ENCODE peak calls at places on chromosome 3, in ten cellular contexts. One of them, this sample, is unnamed.

GRCh38 chr3:67064105-67064504 is 66.0 kb downstream of the KBTBD8 start:
- DNase-seq in cardiac fibroblast: peak; percentile 5
- DNase-seq in AG10803: no peak
- DNase-seq in glutamatergic neuron: no peak
- DNase-seq in GM23338: no peak
- DNase-seq in omental fat pad: no peak
- DNase-seq in esophagus muscularis mucosa: no peak
- DNase-seq in RWPE2: no peak
- DNase-seq in fibroblast of the aortic adventitia: peak; percentile 40
- DNase-seq in lung: no peak
- DNase-seq in this sample: no peak

GRCh38 chr3:143849854-143850549 is 1.7 kb upstream of the SLC9A9 start:
- DNase-seq in glutamatergic neuron: no peak
- DNase-seq in fibroblast of the aortic adventitia: peak; percentile 95
- DNase-seq in esophagus muscularis mucosa: no peak
- DNase-seq in cardiac fibroblast: peak; percentile 88
- DNase-seq in RWPE2: no peak
- DNase-seq in omental fat pad: no peak
- DNase-seq in AG10803: peak; percentile 91
- DNase-seq in GM23338: no peak
- DNase-seq in lung: no peak
- DNase-seq in this sample: peak; percentile 91

GRCh38 chr3:24837601-24838000 is 343.0 kb upstream of the THRB start:
- DNase-seq in RWPE2: no peak
- DNase-seq in glutamatergic neuron: no peak
- DNase-seq in lung: no peak
- DNase-seq in GM23338: no peak
- DNase-seq in AG10803: no peak
- DNase-seq in omental fat pad: no peak
- DNase-seq in cardiac fibroblast: no peak
- DNase-seq in fibroblast of the aortic adventitia: no peak
- DNase-seq in esophagus muscularis mucosa: no peak
- DNase-seq in this sample: no peak

GRCh38 chr3:193314161-193314560 is 64.4 kb downstream of the ATP13A5 start:
- DNase-seq in GM23338: peak; percentile 12
- DNase-seq in RWPE2: no peak
- DNase-seq in omental fat pad: no peak
- DNase-seq in glutamatergic neuron: no peak
- DNase-seq in esophagus muscularis mucosa: no peak
- DNase-seq in lung: no peak
- DNase-seq in cardiac fibroblast: no peak
- DNase-seq in fibroblast of the aortic adventitia: no peak
- DNase-seq in AG10803: no peak
- DNase-seq in this sample: no peak

GRCh38 chr3:185558395-185558794 is 6.0 kb upstream of the LIPH start:
- DNase-seq in omental fat pad: no peak
- DNase-seq in lung: peak; percentile 70
- DNase-seq in esophagus muscularis mucosa: no peak
- DNase-seq in RWPE2: no peak
- DNase-seq in fibroblast of the aortic adventitia: no peak
- DNase-seq in GM23338: no peak
- DNase-seq in cardiac fibroblast: no peak
- DNase-seq in glutamatergic neuron: no peak
- DNase-seq in AG10803: no peak
- DNase-seq in this sample: no peak

GRCh38 chr3:11150256-11150655 is 4.0 kb upstream of the HRH1 start:
- DNase-seq in lung: no peak
- DNase-seq in omental fat pad: no peak
- DNase-seq in AG10803: no peak
- DNase-seq in fibroblast of the aortic adventitia: peak; percentile 36
- DNase-seq in esophagus muscularis mucosa: no peak
- DNase-seq in glutamatergic neuron: no peak
- DNase-seq in cardiac fibroblast: no peak
- DNase-seq in GM23338: no peak
- DNase-seq in RWPE2: no peak
- DNase-seq in this sample: no peak

GRCh38 chr3:172276103-172276502 is 172.2 kb downstream of the GHSR start:
- DNase-seq in omental fat pad: no peak
- DNase-seq in cardiac fibroblast: no peak
- DNase-seq in AG10803: no peak
- DNase-seq in glutamatergic neuron: no peak
- DNase-seq in esophagus muscularis mucosa: no peak
- DNase-seq in GM23338: no peak
- DNase-seq in lung: no peak
- DNase-seq in RWPE2: no peak
- DNase-seq in fibroblast of the aortic adventitia: no peak
- DNase-seq in this sample: no peak

GRCh38 chr3:145457825-145458552 is 703.0 kb downstream of the PLOD2 start:
- DNase-seq in fibroblast of the aortic adventitia: no peak
- DNase-seq in GM23338: no peak
- DNase-seq in cardiac fibroblast: no peak
- DNase-seq in esophagus muscularis mucosa: no peak
- DNase-seq in glutamatergic neuron: no peak
- DNase-seq in lung: no peak
- DNase-seq in omental fat pad: no peak
- DNase-seq in AG10803: no peak
- DNase-seq in RWPE2: no peak
- DNase-seq in this sample: no peak

GRCh38 chr3:150352931-150353330 is 55.2 kb upstream of the TSC22D2 start:
- DNase-seq in GM23338: no peak
- DNase-seq in fibroblast of the aortic adventitia: no peak
- DNase-seq in RWPE2: no peak
- DNase-seq in glutamatergic neuron: no peak
- DNase-seq in omental fat pad: no peak
- DNase-seq in AG10803: no peak
- DNase-seq in lung: no peak
- DNase-seq in esophagus muscularis mucosa: no peak
- DNase-seq in cardiac fibroblast: no peak
- DNase-seq in this sample: no peak

GRCh38 chr3:150346956-150347863 is 60.9 kb upstream of the TSC22D2 start:
- DNase-seq in GM23338: no peak
- DNase-seq in cardiac fibroblast: no peak
- DNase-seq in fibroblast of the aortic adventitia: peak; percentile 49
- DNase-seq in RWPE2: no peak
- DNase-seq in glutamatergic neuron: no peak
- DNase-seq in lung: no peak
- DNase-seq in AG10803: peak; percentile 73
- DNase-seq in omental fat pad: no peak
- DNase-seq in esophagus muscularis mucosa: no peak
- DNase-seq in this sample: no peak

GRCh38 chr3:150348500-150348899 is 59.6 kb upstream of the TSC22D2 start:
- DNase-seq in AG10803: peak; percentile 94
- DNase-seq in esophagus muscularis mucosa: no peak
- DNase-seq in omental fat pad: no peak
- DNase-seq in lung: no peak
- DNase-seq in cardiac fibroblast: peak; percentile 91
- DNase-seq in glutamatergic neuron: no peak
- DNase-seq in fibroblast of the aortic adventitia: peak; percentile 89
- DNase-seq in GM23338: no peak
- DNase-seq in RWPE2: no peak
- DNase-seq in this sample: peak; percentile 22

GRCh38 chr3:150351398-150351797 is 56.7 kb upstream of the TSC22D2 start:
- DNase-seq in fibroblast of the aortic adventitia: no peak
- DNase-seq in AG10803: no peak
- DNase-seq in lung: no peak
- DNase-seq in RWPE2: no peak
- DNase-seq in cardiac fibroblast: no peak
- DNase-seq in esophagus muscularis mucosa: no peak
- DNase-seq in omental fat pad: no peak
- DNase-seq in GM23338: no peak
- DNase-seq in glutamatergic neuron: no peak
- DNase-seq in this sample: no peak

DNA sequence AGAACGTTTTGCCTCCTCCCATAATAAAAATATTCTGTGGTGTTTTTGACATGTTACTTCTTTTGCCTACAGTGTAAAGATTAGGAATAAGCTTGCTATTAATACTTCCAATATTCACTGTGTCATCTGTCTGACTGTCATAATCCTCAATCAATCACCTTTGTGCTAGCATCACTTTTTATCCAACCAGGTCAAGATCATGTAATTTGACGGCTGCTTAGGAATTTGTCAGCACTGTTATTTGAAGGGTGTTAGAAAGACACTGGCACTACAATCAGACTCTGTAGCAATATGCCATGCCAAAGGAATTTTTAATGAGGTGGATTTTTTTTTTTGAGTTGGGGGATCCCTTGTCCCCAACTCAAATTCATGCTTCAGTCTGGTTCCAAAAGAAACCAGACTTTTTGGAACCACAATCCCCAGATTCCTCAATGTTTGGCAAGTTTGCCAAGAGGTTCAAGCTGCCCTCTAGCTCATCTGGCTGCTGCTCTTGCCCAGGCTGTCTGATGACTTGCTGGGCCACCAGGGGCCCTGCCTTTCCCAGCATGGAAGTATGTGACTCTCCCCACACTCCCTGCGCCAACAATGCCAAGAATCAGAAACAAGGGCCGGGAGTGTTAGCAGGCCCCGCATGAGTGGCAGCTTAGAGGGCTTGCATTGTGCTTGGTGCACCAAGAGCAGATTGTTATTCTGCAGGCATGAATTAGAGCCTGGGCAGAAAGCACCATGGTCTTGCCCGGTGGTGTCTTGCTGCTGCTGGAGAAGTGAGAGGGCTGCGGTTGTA is 58.6 kb upstream of the TSC22D2 start:
- DNase-seq in fibroblast of the aortic adventitia: peak; percentile 23
- DNase-seq in AG10803: peak; percentile 81
- DNase-seq in GM23338: no peak
- DNase-seq in omental fat pad: no peak
- DNase-seq in glutamatergic neuron: no peak
- DNase-seq in lung: peak; percentile 38
- DNase-seq in cardiac fibroblast: peak; percentile 64
- DNase-seq in esophagus muscularis mucosa: no peak
- DNase-seq in RWPE2: no peak
- DNase-seq in this sample: peak; percentile 66
- TF ChIP-seq CTCF in fibroblast of the aortic adventitia: no peak
- TF ChIP-seq CTCF in AG10803: peak; percentile 31
- TF ChIP-seq CTCF in GM23338: peak; percentile 13
- TF ChIP-seq CTCF in omental fat pad: no peak
- TF ChIP-seq CTCF in glutamatergic neuron: no peak
- TF ChIP-seq CTCF in lung: no peak
- TF ChIP-seq CTCF in cardiac fibroblast: no peak
- TF ChIP-seq CTCF in esophagus muscularis mucosa: no peak
- TF ChIP-seq CTCF in RWPE2: no peak
- TF ChIP-seq CTCF in this sample: no peak

DNA sequence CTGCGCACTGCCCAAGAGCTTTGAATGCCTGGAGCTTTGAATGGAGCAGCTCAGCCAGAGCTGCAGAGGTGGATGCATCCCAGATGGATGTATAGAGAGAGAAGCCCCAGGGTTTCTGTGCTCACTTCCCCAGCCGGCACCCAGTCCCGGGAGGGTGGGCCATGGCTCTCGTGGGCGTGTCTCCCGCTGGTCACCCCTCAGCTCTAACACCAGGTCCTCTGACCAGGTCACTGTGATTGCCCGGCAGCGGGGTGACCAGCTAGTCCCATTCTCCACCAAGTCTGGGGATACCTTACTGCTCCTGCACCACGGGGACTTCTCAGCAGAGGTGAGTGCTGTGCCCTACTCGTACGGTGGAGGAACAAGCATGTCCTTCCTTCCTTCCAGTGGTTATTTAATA is 10.7 kb downstream of the TMEM43 start:
- DNase-seq in GM23338: no peak
- DNase-seq in fibroblast of the aortic adventitia: no peak
- DNase-seq in omental fat pad: no peak
- DNase-seq in lung: no peak
- DNase-seq in cardiac fibroblast: no peak
- DNase-seq in esophagus muscularis mucosa: no peak
- DNase-seq in RWPE2: no peak
- DNase-seq in glutamatergic neuron: no peak
- DNase-seq in AG10803: no peak
- DNase-seq in this sample: no peak
- TF ChIP-seq CTCF in GM23338: no peak
- TF ChIP-seq CTCF in fibroblast of the aortic adventitia: no peak
- TF ChIP-seq CTCF in omental fat pad: no peak
- TF ChIP-seq CTCF in lung: no peak
- TF ChIP-seq CTCF in cardiac fibroblast: no peak
- TF ChIP-seq CTCF in esophagus muscularis mucosa: no peak
- TF ChIP-seq CTCF in RWPE2: no peak
- TF ChIP-seq CTCF in glutamatergic neuron: no peak
- TF ChIP-seq CTCF in AG10803: no peak
- TF ChIP-seq CTCF in this sample: no peak

GRCh38 chr3:50356553-50356952 is 2.8 kb downstream of the TMEM115 start:
- DNase-seq in lung: peak; percentile 53
- DNase-seq in RWPE2: no peak
- DNase-seq in omental fat pad: no peak
- DNase-seq in fibroblast of the aortic adventitia: peak; percentile 40
- DNase-seq in cardiac fibroblast: peak; percentile 44
- DNase-seq in esophagus muscularis mucosa: no peak
- DNase-seq in AG10803: peak; percentile 36
- DNase-seq in GM23338: no peak
- DNase-seq in glutamatergic neuron: no peak
- DNase-seq in this sample: no peak

GRCh38 chr3:50354850-50355249 is 4.2 kb downstream of the CYB561D2 start:
- DNase-seq in omental fat pad: no peak
- DNase-seq in GM23338: no peak
- DNase-seq in AG10803: no peak
- DNase-seq in lung: no peak
- DNase-seq in RWPE2: no peak
- DNase-seq in glutamatergic neuron: no peak
- DNase-seq in fibroblast of the aortic adventitia: no peak
- DNase-seq in cardiac fibroblast: no peak
- DNase-seq in esophagus muscularis mucosa: no peak
- DNase-seq in this sample: no peak

GRCh38 chr3:50358355-50358926 is 880 bp downstream of the TMEM115 start:
- DNase-seq in glutamatergic neuron: no peak
- DNase-seq in fibroblast of the aortic adventitia: no peak
- DNase-seq in cardiac fibroblast: no peak
- DNase-seq in esophagus muscularis mucosa: no peak
- DNase-seq in RWPE2: no peak
- DNase-seq in AG10803: no peak
- DNase-seq in omental fat pad: no peak
- DNase-seq in lung: no peak
- DNase-seq in GM23338: no peak
- DNase-seq in this sample: no peak

GRCh38 chr3:50354186-50354764 is 3.6 kb downstream of the CYB561D2 start:
- DNase-seq in AG10803: no peak
- DNase-seq in omental fat pad: no peak
- DNase-seq in lung: no peak
- DNase-seq in esophagus muscularis mucosa: no peak
- DNase-seq in fibroblast of the aortic adventitia: no peak
- DNase-seq in glutamatergic neuron: no peak
- DNase-seq in cardiac fibroblast: no peak
- DNase-seq in RWPE2: no peak
- DNase-seq in GM23338: no peak
- DNase-seq in this sample: no peak

GRCh38 chr3:50355829-50356552 is 3.3 kb downstream of the TMEM115 start:
- DNase-seq in omental fat pad: no peak
- DNase-seq in fibroblast of the aortic adventitia: no peak
- DNase-seq in lung: no peak
- DNase-seq in esophagus muscularis mucosa: no peak
- DNase-seq in cardiac fibroblast: no peak
- DNase-seq in AG10803: no peak
- DNase-seq in RWPE2: no peak
- DNase-seq in glutamatergic neuron: no peak
- DNase-seq in GM23338: no peak
- DNase-seq in this sample: no peak
- TF ChIP-seq CTCF in omental fat pad: no peak
- TF ChIP-seq CTCF in fibroblast of the aortic adventitia: no peak
- TF ChIP-seq CTCF in lung: no peak
- TF ChIP-seq CTCF in esophagus muscularis mucosa: no peak
- TF ChIP-seq CTCF in cardiac fibroblast: no peak
- TF ChIP-seq CTCF in AG10803: no peak
- TF ChIP-seq CTCF in RWPE2: peak; percentile 15
- TF ChIP-seq CTCF in glutamatergic neuron: no peak
- TF ChIP-seq CTCF in GM23338: peak; percentile 44
- TF ChIP-seq CTCF in this sample: no peak

GRCh38 chr3:78741066-78741645 is 1026.6 kb downstream of the ROBO1 start:
- DNase-seq in glutamatergic neuron: no peak
- DNase-seq in lung: no peak
- DNase-seq in esophagus muscularis mucosa: no peak
- DNase-seq in fibroblast of the aortic adventitia: no peak
- DNase-seq in omental fat pad: no peak
- DNase-seq in cardiac fibroblast: no peak
- DNase-seq in RWPE2: no peak
- DNase-seq in AG10803: no peak
- DNase-seq in GM23338: peak; percentile 57
- DNase-seq in this sample: no peak
- TF ChIP-seq CTCF in glutamatergic neuron: peak; percentile 94
- TF ChIP-seq CTCF in lung: no peak
- TF ChIP-seq CTCF in esophagus muscularis mucosa: peak; percentile 32
- TF ChIP-seq CTCF in fibroblast of the aortic adventitia: peak; percentile 57
- TF ChIP-seq CTCF in omental fat pad: no peak
- TF ChIP-seq CTCF in cardiac fibroblast: peak; percentile 54
- TF ChIP-seq CTCF in RWPE2: peak; percentile 37
- TF ChIP-seq CTCF in AG10803: peak; percentile 49
- TF ChIP-seq CTCF in GM23338: no peak
- TF ChIP-seq CTCF in this sample: peak; percentile 51

This sample was measured in cardiac muscle cell.